ENCODE peak calls at places on chromosome 12, in five cellular contexts. S is stomach, O is H1, J is HCT116, M is suprapubic skin. E is an unnamed sample.

GRCh38 chr12:102195826-102196225 is 1.8 kb downstream of the PMCH start:
- DNase-seq in S (no peak), O (no peak), J (no peak), M (no peak), E (no peak)

GRCh38 chr12:132505105-132505851 is 15.3 kb downstream of the FBRSL1 start:
- DNase-seq in S (no peak), O (no peak), J (no peak), M (no peak), E (no peak)

GRCh38 chr12:101877816-101878811 is 734 bp downstream of the DRAM1 start:
- DNase-seq in S (peak), O (no peak), J (no peak), M (no peak), E (peak)

GRCh38 chr12:112456029-112456428 is 37.3 kb downstream of the PTPN11 start:
- DNase-seq in S (no peak), O (no peak), J (no peak), M (no peak), E (no peak)

GRCh38 chr12:105334001-105334400 is 3.5 kb downstream of the C12orf75 start:
- DNase-seq in S (no peak), O (no peak), J (no peak), M (no peak), E (no peak)

GRCh38 chr12:106594447-106594846 is 11.6 kb downstream of the RFX4 start:
- DNase-seq in S (no peak), O (no peak), J (no peak), M (no peak), E (no peak)

GRCh38 chr12:123108682-123109066 is 42.2 kb downstream of the PITPNM2 start:
- DNase-seq in S (no peak), O (no peak), J (no peak), M (no peak), E (no peak)

GRCh38 chr12:28811457-28811856 is 337.6 kb upstream of the FAR2 start:
- DNase-seq in S (no peak), O (no peak), J (no peak), M (no peak), E (no peak)

GRCh38 chr12:75587340-75588106 is 76.1 kb upstream of the KRR1 start:
- DNase-seq in S (no peak), O (no peak), J (no peak), M (no peak), E (no peak)

GRCh38 chr12:132450391-132451171 is 39.4 kb upstream of the FBRSL1 start:
- DNase-seq in S (no peak), O (no peak), J (no peak), M (no peak), E (no peak)

GRCh38 chr12:2358986-2359658 is 306.3 kb downstream of the CACNA1C start:
- DNase-seq in S (no peak), O (no peak), J (no peak), M (no peak), E (no peak)

GRCh38 chr12:2359725-2360629 is 307.2 kb downstream of the CACNA1C start:
- DNase-seq in S (no peak), O (no peak), J (no peak), M (peak), E (no peak)

GRCh38 chr12:2360630-2361170 is 307.9 kb downstream of the CACNA1C start:
- DNase-seq in S (no peak), O (no peak), J (no peak), M (no peak), E (no peak)

GRCh38 chr12:2363836-2364565 is 311.2 kb downstream of the CACNA1C start:
- DNase-seq in S (no peak), O (no peak), J (no peak), M (peak), E (peak)

DNA sequence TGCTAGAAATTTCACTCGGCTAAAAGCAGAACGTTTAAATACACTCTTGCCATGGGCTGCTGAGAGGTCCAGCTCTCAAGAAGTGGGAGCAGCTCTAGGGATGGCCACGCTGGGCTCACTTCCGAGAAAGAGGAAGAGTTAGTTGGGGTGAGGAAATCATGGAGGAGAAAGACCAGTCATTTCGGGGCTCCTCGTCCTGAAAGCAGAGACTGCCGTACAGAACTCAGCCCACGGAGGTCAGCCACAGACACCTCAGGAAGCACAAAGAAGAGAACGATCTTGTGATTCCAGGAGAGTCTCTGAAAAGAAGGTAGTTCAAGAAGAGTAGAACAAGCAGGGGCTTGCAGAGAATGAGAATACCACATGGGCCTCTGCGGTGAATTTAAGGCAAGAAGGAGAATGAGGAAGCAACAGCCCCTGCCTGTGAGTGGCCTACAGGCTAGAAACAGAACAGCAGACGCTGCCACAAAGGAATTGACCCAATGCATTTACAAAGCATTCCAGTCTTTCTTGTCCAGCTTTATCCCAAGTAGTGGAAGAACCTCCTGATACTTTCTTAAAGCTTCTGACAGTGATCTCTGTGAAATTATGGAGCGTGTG is 311.9 kb downstream of the CACNA1C start:
- DNase-seq in S (no peak), O (no peak), J (no peak), M (peak), E (no peak)
- H3K4me3 ChIP-seq in S (no peak), O (no peak), J (no peak), M (no peak), E (no peak)

GRCh38 chr12:124484526-124484953 is 82.9 kb downstream of the NCOR2 start:
- DNase-seq in S (no peak), O (no peak), J (no peak), M (no peak), E (no peak)
- TF ChIP-seq POLR2AphosphoS5 in S (no peak), O (no peak), J (no peak), M (no peak), E (no peak)

GRCh38 chr12:19131020-19131431 is 1.5 kb downstream of the PLEKHA5 start:
- DNase-seq in S (peak), O (no peak), J (peak), M (no peak), E (peak)
- TF ChIP-seq POLR2A in S (no peak), O (no peak), J (no peak), M (no peak), E (no peak)

GRCh38 chr12:98735821-98736220 is 90.7 kb downstream of the APAF1 start:
- DNase-seq in S (no peak), O (no peak), J (no peak), M (no peak), E (no peak)
- H3K4me3 ChIP-seq in S (no peak), O (no peak), J (no peak), M (no peak), E (no peak)

GRCh38 chr12:95168746-95169145 is 48.5 kb downstream of the FGD6 start:
- DNase-seq in S (no peak), O (no peak), J (no peak), M (no peak), E (no peak)

GRCh38 chr12:95164656-95165055 is 52.6 kb downstream of the FGD6 start:
- DNase-seq in S (no peak), O (no peak), J (no peak), M (no peak), E (no peak)

GRCh38 chr12:95173392-95174251 is 43.6 kb downstream of the FGD6 start:
- DNase-seq in S (peak), O (no peak), J (no peak), M (no peak), E (peak)

DNA sequence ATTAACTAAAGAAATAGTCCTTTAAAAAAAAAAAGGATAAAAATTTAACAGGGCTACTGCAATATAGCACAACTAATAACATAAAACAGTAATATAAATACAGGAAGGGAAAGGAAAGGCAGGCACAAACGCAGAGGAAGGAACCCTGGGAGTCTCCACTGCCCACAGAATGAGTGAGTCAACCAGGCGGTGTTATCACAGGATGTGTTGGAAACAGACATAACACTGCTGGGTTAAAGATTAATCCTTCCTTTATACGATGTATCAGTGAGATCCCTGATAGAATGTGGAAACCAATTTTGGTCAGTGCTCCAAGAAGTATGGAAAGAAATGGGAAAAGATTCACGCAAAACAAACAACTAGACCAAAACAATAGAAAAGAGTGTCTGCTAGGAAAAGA is 47.9 kb downstream of the FGD6 start:
- DNase-seq in S (peak), O (no peak), J (peak), M (no peak), E (no peak)
- TF ChIP-seq POLR2AphosphoS5 in S (peak), O (no peak), J (no peak), M (no peak), E (no peak)

DNA sequence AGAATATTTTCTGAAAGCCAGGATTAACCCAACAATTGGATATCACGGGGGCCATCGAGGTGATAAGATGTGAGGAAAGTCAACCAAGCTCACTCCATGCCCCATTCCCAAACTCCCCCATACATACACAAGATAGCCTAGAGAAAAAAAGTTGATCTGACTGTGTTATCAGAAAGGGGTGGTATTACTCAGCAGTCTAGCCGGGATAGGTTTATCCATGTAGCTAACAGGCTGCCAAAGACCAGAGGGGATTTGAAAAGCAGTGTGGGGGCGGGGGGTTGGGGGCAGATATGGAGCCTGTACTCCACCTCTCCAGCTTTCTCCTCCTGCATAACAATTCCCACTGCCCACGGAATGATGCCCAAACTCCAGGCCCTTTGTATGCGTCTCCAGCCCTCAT is 13.2 kb upstream of the MAP1LC3B2 start:
- DNase-seq in S (no peak), O (no peak), J (no peak), M (no peak), E (no peak)
- TF ChIP-seq POLR2A in S (no peak), O (no peak), J (no peak), M (no peak), E (no peak)

E was measured in prostate gland.